ENCODE peak calls at places on chromosomes 11 and 22, in nine cellular contexts. E is stimulated activated CD8-positive, alpha-beta memory T cell treated with anti-CD3 and anti-CD28 coated beads, Interleukin-4, amount 100 ng/mL, for 4 hours; K is effector memory CD4-positive, alpha-beta T cell; R is NCI-H2227 treated with DMSO at 0.1 percent for 48 hours; F is K562; U is GM20000; I is WTC11; D is activated effector memory CD4-positive, alpha-beta T cell treated with Interleukin-2 at 50 U/mL for 16 hours; V is HFF-Myc. W is an unnamed sample.

GRCh38 chr11:33027846-33028536 is 11.4 kb upstream of the TCP11L1 start:
- DNase-seq in E (no peak), K (no peak), R (no peak), F (no peak), U (no peak), I (no peak), D (no peak), V (no peak), W (no peak)

GRCh38 chr22:26648011-26648497 is 9.3 kb upstream of the MIAT start:
- DNase-seq in E (no peak), K (no peak), R (peak), F (no peak), U (no peak), I (peak), D (peak), V (no peak), W (no peak)

GRCh38 chr11:61792310-61793083 is at the start of the genes FEN1 and TMEM258:
- DNase-seq in E (peak), K (peak), R (peak), F (peak), U (peak), I (peak), D (peak), V (peak), W (peak)

GRCh38 chr22:46422896-46423295 is 87.4 kb downstream of the TRMU start:
- DNase-seq in E (no peak), K (no peak), R (no peak), F (no peak), U (no peak), I (no peak), D (no peak), V (no peak), W (no peak)

GRCh38 chr11:86228967-86229330 is 15.6 kb upstream of the EED start:
- DNase-seq in E (no peak), K (no peak), R (no peak), F (no peak), U (no peak), I (no peak), D (no peak), V (no peak), W (no peak)

GRCh38 chr11:93626038-93626437 is 35.4 kb upstream of the CEP295 start:
- DNase-seq in E (no peak), K (no peak), R (no peak), F (no peak), U (no peak), I (no peak), D (no peak), V (no peak), W (no peak)

GRCh38 chr11:16148301-16148787 is 208.0 kb downstream of the SOX6 start:
- DNase-seq in E (no peak), K (no peak), R (no peak), F (no peak), U (no peak), I (no peak), D (no peak), V (no peak), W (peak)

GRCh38 chr11:123174196-123175183 is 20.6 kb downstream of the CLMP start:
- DNase-seq in E (no peak), K (no peak), R (no peak), F (no peak), U (no peak), I (no peak), D (no peak), V (peak), W (no peak)

GRCh38 chr11:74319139-74319538 is 7.7 kb upstream of the P4HA3 start:
- DNase-seq in E (no peak), K (no peak), R (no peak), F (no peak), U (no peak), I (no peak), D (no peak), V (peak), W (no peak)

GRCh38 chr22:49953027-49953679 is 7.4 kb upstream of the PIM3 start:
- DNase-seq in E (no peak), K (no peak), R (no peak), F (no peak), U (no peak), I (no peak), D (no peak), V (no peak), W (no peak)

GRCh38 chr11:75536786-75537629 is 11.3 kb upstream of the GDPD5 start:
- DNase-seq in E (no peak), K (no peak), R (no peak), F (peak), U (peak), I (no peak), D (peak), V (no peak), W (no peak)

GRCh38 chr22:43176090-43176489 is 10.8 kb downstream of the TTLL12 start:
- DNase-seq in E (no peak), K (no peak), R (no peak), F (no peak), U (no peak), I (no peak), D (no peak), V (no peak), W (no peak)

GRCh38 chr11:125284209-125284608 is 119.7 kb downstream of the PKNOX2 start:
- DNase-seq in E (no peak), K (no peak), R (no peak), F (no peak), U (no peak), I (no peak), D (no peak), V (no peak), W (no peak)